ENCODE peak calls at places on chromosomes 11 and 22, in five cellular contexts. One of them, this sample, is unnamed.

GRCh38 chr11:123742778-123743177 is 1.3 kb upstream of the ZNF202 start:
- DNase-seq in fibroblast of lung: no peak
- DNase-seq in left ventricle myocardium inferior: no peak
- DNase-seq in CD4-positive, alpha-beta T cell: no peak
- DNase-seq in glutamatergic neuron: no peak
- DNase-seq in this sample: no peak

GRCh38 chr22:35977136-35977535 is 51.5 kb downstream of the RBFOX2 start:
- DNase-seq in fibroblast of lung: peak
- DNase-seq in left ventricle myocardium inferior: no peak
- DNase-seq in CD4-positive, alpha-beta T cell: no peak
- DNase-seq in glutamatergic neuron: no peak
- DNase-seq in this sample: no peak

GRCh38 chr11:2122222-2122906 is 16.8 kb downstream of the IGF2 start:
- DNase-seq in fibroblast of lung: peak
- DNase-seq in left ventricle myocardium inferior: no peak
- DNase-seq in CD4-positive, alpha-beta T cell: no peak
- DNase-seq in glutamatergic neuron: no peak
- DNase-seq in this sample: no peak

GRCh38 chr11:30990625-30991348 is 378.8 kb downstream of the DCDC1 start:
- DNase-seq in fibroblast of lung: no peak
- DNase-seq in left ventricle myocardium inferior: no peak
- DNase-seq in CD4-positive, alpha-beta T cell: no peak
- DNase-seq in glutamatergic neuron: no peak
- DNase-seq in this sample: no peak

GRCh38 chr22:17407643-17408042 is 38.4 kb downstream of the CECR2 start:
- DNase-seq in fibroblast of lung: no peak
- DNase-seq in left ventricle myocardium inferior: no peak
- DNase-seq in CD4-positive, alpha-beta T cell: no peak
- DNase-seq in glutamatergic neuron: no peak
- DNase-seq in this sample: no peak

GRCh38 chr22:36277482-36278291 is 24.8 kb downstream of the APOL1 start:
- DNase-seq in fibroblast of lung: peak
- DNase-seq in left ventricle myocardium inferior: peak
- DNase-seq in CD4-positive, alpha-beta T cell: peak
- DNase-seq in glutamatergic neuron: peak
- DNase-seq in this sample: peak

GRCh38 chr11:122751298-122752070 is 86.8 kb upstream of the CRTAM start:
- DNase-seq in fibroblast of lung: peak
- DNase-seq in left ventricle myocardium inferior: no peak
- DNase-seq in CD4-positive, alpha-beta T cell: no peak
- DNase-seq in glutamatergic neuron: peak
- DNase-seq in this sample: peak

GRCh38 chr11:78444726-78445125 is 27.1 kb upstream of the GAB2 start:
- DNase-seq in fibroblast of lung: no peak
- DNase-seq in left ventricle myocardium inferior: no peak
- DNase-seq in CD4-positive, alpha-beta T cell: no peak
- DNase-seq in glutamatergic neuron: no peak
- DNase-seq in this sample: no peak

GRCh38 chr22:43493297-43493696 is 81.5 kb downstream of the MPPED1 start:
- DNase-seq in fibroblast of lung: no peak
- DNase-seq in left ventricle myocardium inferior: no peak
- DNase-seq in CD4-positive, alpha-beta T cell: no peak
- DNase-seq in glutamatergic neuron: no peak
- DNase-seq in this sample: no peak

GRCh38 chr11:58497951-58498350 is 10.0 kb downstream of the OR5B21 start:
- DNase-seq in fibroblast of lung: no peak
- DNase-seq in left ventricle myocardium inferior: no peak
- DNase-seq in CD4-positive, alpha-beta T cell: no peak
- DNase-seq in glutamatergic neuron: no peak
- DNase-seq in this sample: no peak

GRCh38 chr11:6405837-6406236 is 13.1 kb downstream of the APBB1 start:
- DNase-seq in fibroblast of lung: no peak
- DNase-seq in left ventricle myocardium inferior: no peak
- DNase-seq in CD4-positive, alpha-beta T cell: no peak
- DNase-seq in glutamatergic neuron: no peak
- DNase-seq in this sample: no peak

GRCh38 chr11:6345356-6345755 is 25.1 kb upstream of the CAVIN3 start:
- DNase-seq in fibroblast of lung: no peak
- DNase-seq in left ventricle myocardium inferior: no peak
- DNase-seq in CD4-positive, alpha-beta T cell: no peak
- DNase-seq in glutamatergic neuron: no peak
- DNase-seq in this sample: no peak

GRCh38 chr11:14036495-14036894 is 74.0 kb downstream of the SPON1 start:
- DNase-seq in fibroblast of lung: peak
- DNase-seq in left ventricle myocardium inferior: no peak
- DNase-seq in CD4-positive, alpha-beta T cell: no peak
- DNase-seq in glutamatergic neuron: no peak
- DNase-seq in this sample: no peak

GRCh38 chr11:77188912-77189491 is 61.0 kb downstream of the MYO7A start:
- DNase-seq in fibroblast of lung: no peak
- DNase-seq in left ventricle myocardium inferior: no peak
- DNase-seq in CD4-positive, alpha-beta T cell: no peak
- DNase-seq in glutamatergic neuron: no peak
- DNase-seq in this sample: no peak

GRCh38 chr11:30414283-30414682 is 91.4 kb downstream of the ARL14EP start:
- DNase-seq in fibroblast of lung: no peak
- DNase-seq in left ventricle myocardium inferior: no peak
- DNase-seq in CD4-positive, alpha-beta T cell: no peak
- DNase-seq in glutamatergic neuron: no peak
- DNase-seq in this sample: no peak

GRCh38 chr11:122137081-122137793 is 21.2 kb upstream of the BLID start:
- DNase-seq in fibroblast of lung: peak
- DNase-seq in left ventricle myocardium inferior: no peak
- DNase-seq in CD4-positive, alpha-beta T cell: no peak
- DNase-seq in glutamatergic neuron: no peak
- DNase-seq in this sample: no peak

GRCh38 chr11:93192163-93192562 is 5.6 kb downstream of the SLC36A4 start:
- DNase-seq in fibroblast of lung: no peak
- DNase-seq in left ventricle myocardium inferior: no peak
- DNase-seq in CD4-positive, alpha-beta T cell: no peak
- DNase-seq in glutamatergic neuron: peak
- DNase-seq in this sample: peak

GRCh38 chr22:20131856-20132685 is 467 bp downstream of the ZDHHC8 start:
- DNase-seq in fibroblast of lung: no peak
- DNase-seq in left ventricle myocardium inferior: peak
- DNase-seq in CD4-positive, alpha-beta T cell: no peak
- DNase-seq in glutamatergic neuron: no peak
- DNase-seq in this sample: no peak

GRCh38 chr11:61120865-61121831 is 18.9 kb downstream of the CD5 start:
- DNase-seq in fibroblast of lung: peak
- DNase-seq in left ventricle myocardium inferior: peak
- DNase-seq in CD4-positive, alpha-beta T cell: peak
- DNase-seq in glutamatergic neuron: no peak
- DNase-seq in this sample: peak

GRCh38 chr11:2536440-2536989 is 91.7 kb downstream of the KCNQ1 start:
- DNase-seq in fibroblast of lung: no peak
- DNase-seq in left ventricle myocardium inferior: no peak
- DNase-seq in CD4-positive, alpha-beta T cell: no peak
- DNase-seq in glutamatergic neuron: peak
- DNase-seq in this sample: peak

GRCh38 chr11:12721816-12722604 is 47.8 kb downstream of the TEAD1 start:
- DNase-seq in fibroblast of lung: no peak
- DNase-seq in left ventricle myocardium inferior: no peak
- DNase-seq in CD4-positive, alpha-beta T cell: no peak
- DNase-seq in glutamatergic neuron: no peak
- DNase-seq in this sample: no peak

GRCh38 chr11:126764221-126764620 is 236.3 kb downstream of the KIRREL3 start:
- DNase-seq in fibroblast of lung: peak
- DNase-seq in left ventricle myocardium inferior: no peak
- DNase-seq in CD4-positive, alpha-beta T cell: no peak
- DNase-seq in glutamatergic neuron: no peak
- DNase-seq in this sample: no peak

GRCh38 chr11:2891291-2891690 is 5.7 kb upstream of the CDKN1C start:
- DNase-seq in fibroblast of lung: no peak
- DNase-seq in left ventricle myocardium inferior: no peak
- DNase-seq in CD4-positive, alpha-beta T cell: no peak
- DNase-seq in glutamatergic neuron: no peak
- DNase-seq in this sample: no peak

GRCh38 chr22:36454916-36455570 is 26.4 kb downstream of the TXN2 start:
- DNase-seq in fibroblast of lung: peak
- DNase-seq in left ventricle myocardium inferior: peak
- DNase-seq in CD4-positive, alpha-beta T cell: peak
- DNase-seq in glutamatergic neuron: peak
- DNase-seq in this sample: peak

GRCh38 chr11:17498058-17498457 is 21.4 kb upstream of the ABCC8 start:
- DNase-seq in fibroblast of lung: no peak
- DNase-seq in left ventricle myocardium inferior: no peak
- DNase-seq in CD4-positive, alpha-beta T cell: no peak
- DNase-seq in glutamatergic neuron: no peak
- DNase-seq in this sample: no peak

GRCh38 chr22:37162221-37163095 is 12.7 kb upstream of the IL2RB start:
- DNase-seq in fibroblast of lung: no peak
- DNase-seq in left ventricle myocardium inferior: no peak
- DNase-seq in CD4-positive, alpha-beta T cell: peak
- DNase-seq in glutamatergic neuron: no peak
- DNase-seq in this sample: no peak

GRCh38 chr11:7977251-7977917 is 9.8 kb upstream of the EIF3F start:
- DNase-seq in fibroblast of lung: peak
- DNase-seq in left ventricle myocardium inferior: no peak
- DNase-seq in CD4-positive, alpha-beta T cell: no peak
- DNase-seq in glutamatergic neuron: no peak
- DNase-seq in this sample: no peak

GRCh38 chr22:27101288-27101687 is 443.9 kb downstream of the MIAT start:
- DNase-seq in fibroblast of lung: no peak
- DNase-seq in left ventricle myocardium inferior: no peak
- DNase-seq in CD4-positive, alpha-beta T cell: no peak
- DNase-seq in glutamatergic neuron: no peak
- DNase-seq in this sample: no peak

GRCh38 chr11:44760917-44761545 is 34.3 kb downstream of the TSPAN18 start:
- DNase-seq in fibroblast of lung: peak
- DNase-seq in left ventricle myocardium inferior: no peak
- DNase-seq in CD4-positive, alpha-beta T cell: no peak
- DNase-seq in glutamatergic neuron: no peak
- DNase-seq in this sample: peak

GRCh38 chr11:102325088-102325487 is 7.8 kb downstream of the BIRC3 start:
- DNase-seq in fibroblast of lung: no peak
- DNase-seq in left ventricle myocardium inferior: no peak
- DNase-seq in CD4-positive, alpha-beta T cell: no peak
- DNase-seq in glutamatergic neuron: no peak
- DNase-seq in this sample: no peak

GRCh38 chr22:24772493-24773220 is 1.9 kb downstream of the PIWIL3 start:
- DNase-seq in fibroblast of lung: peak
- DNase-seq in left ventricle myocardium inferior: no peak
- DNase-seq in CD4-positive, alpha-beta T cell: no peak
- DNase-seq in glutamatergic neuron: peak
- DNase-seq in this sample: peak
- TF ChIP-seq CTCF in fibroblast of lung: peak
- TF ChIP-seq CTCF in left ventricle myocardium inferior: peak
- TF ChIP-seq CTCF in CD4-positive, alpha-beta T cell: no peak
- TF ChIP-seq CTCF in glutamatergic neuron: peak
- TF ChIP-seq CTCF in this sample: peak

GRCh38 chr11:395866-396265 is 1.9 kb downstream of the PKP3 start:
- DNase-seq in fibroblast of lung: no peak
- DNase-seq in left ventricle myocardium inferior: no peak
- DNase-seq in CD4-positive, alpha-beta T cell: no peak
- DNase-seq in glutamatergic neuron: no peak
- DNase-seq in this sample: no peak

GRCh38 chr11:394858-395655 is 1.0 kb downstream of the PKP3 start:
- DNase-seq in fibroblast of lung: no peak
- DNase-seq in left ventricle myocardium inferior: no peak
- DNase-seq in CD4-positive, alpha-beta T cell: no peak
- DNase-seq in glutamatergic neuron: no peak
- DNase-seq in this sample: no peak

GRCh38 chr11:396511-396947 is 2.5 kb downstream of the PKP3 start:
- DNase-seq in fibroblast of lung: peak
- DNase-seq in left ventricle myocardium inferior: no peak
- DNase-seq in CD4-positive, alpha-beta T cell: no peak
- DNase-seq in glutamatergic neuron: no peak
- DNase-seq in this sample: no peak

GRCh38 chr11:398826-399225 is 4.8 kb downstream of the PKP3 start:
- DNase-seq in fibroblast of lung: no peak
- DNase-seq in left ventricle myocardium inferior: no peak
- DNase-seq in CD4-positive, alpha-beta T cell: no peak
- DNase-seq in glutamatergic neuron: no peak
- DNase-seq in this sample: no peak

GRCh38 chr11:396948-397548 is 3.0 kb downstream of the PKP3 start:
- DNase-seq in fibroblast of lung: peak
- DNase-seq in left ventricle myocardium inferior: peak
- DNase-seq in CD4-positive, alpha-beta T cell: peak
- DNase-seq in glutamatergic neuron: no peak
- DNase-seq in this sample: peak
- TF ChIP-seq CTCF in fibroblast of lung: peak
- TF ChIP-seq CTCF in left ventricle myocardium inferior: peak
- TF ChIP-seq CTCF in CD4-positive, alpha-beta T cell: peak
- TF ChIP-seq CTCF in glutamatergic neuron: no peak
- TF ChIP-seq CTCF in this sample: peak

GRCh38 chr11:112050721-112051120 is 23.1 kb downstream of the PIH1D2 start:
- DNase-seq in fibroblast of lung: no peak
- DNase-seq in left ventricle myocardium inferior: no peak
- DNase-seq in CD4-positive, alpha-beta T cell: no peak
- DNase-seq in glutamatergic neuron: no peak
- DNase-seq in this sample: no peak

GRCh38 chr11:112042161-112042960 is 17.2 kb downstream of the DLAT start:
- DNase-seq in fibroblast of lung: peak
- DNase-seq in left ventricle myocardium inferior: no peak
- DNase-seq in CD4-positive, alpha-beta T cell: no peak
- DNase-seq in glutamatergic neuron: no peak
- DNase-seq in this sample: no peak

GRCh38 chr11:112042961-112043304 is 17.7 kb downstream of the DLAT start:
- DNase-seq in fibroblast of lung: no peak
- DNase-seq in left ventricle myocardium inferior: no peak
- DNase-seq in CD4-positive, alpha-beta T cell: no peak
- DNase-seq in glutamatergic neuron: no peak
- DNase-seq in this sample: no peak

GRCh38 chr11:112049777-112050176 is 24.0 kb downstream of the PIH1D2 start:
- DNase-seq in fibroblast of lung: no peak
- DNase-seq in left ventricle myocardium inferior: no peak
- DNase-seq in CD4-positive, alpha-beta T cell: no peak
- DNase-seq in glutamatergic neuron: no peak
- DNase-seq in this sample: no peak

GRCh38 chr11:112044961-112045360 is 19.8 kb downstream of the DLAT start:
- DNase-seq in fibroblast of lung: no peak
- DNase-seq in left ventricle myocardium inferior: no peak
- DNase-seq in CD4-positive, alpha-beta T cell: no peak
- DNase-seq in glutamatergic neuron: no peak
- DNase-seq in this sample: no peak
- TF ChIP-seq CTCF in fibroblast of lung: no peak
- TF ChIP-seq CTCF in left ventricle myocardium inferior: no peak
- TF ChIP-seq CTCF in CD4-positive, alpha-beta T cell: no peak
- TF ChIP-seq CTCF in glutamatergic neuron: no peak
- TF ChIP-seq CTCF in this sample: no peak

GRCh38 chr11:120060512-120060911 is 77.4 kb downstream of the TRIM29 start:
- DNase-seq in fibroblast of lung: no peak
- DNase-seq in left ventricle myocardium inferior: no peak
- DNase-seq in CD4-positive, alpha-beta T cell: no peak
- DNase-seq in glutamatergic neuron: no peak
- DNase-seq in this sample: no peak

GRCh38 chr11:120063686-120064340 is 74.1 kb downstream of the TRIM29 start:
- DNase-seq in fibroblast of lung: no peak
- DNase-seq in left ventricle myocardium inferior: no peak
- DNase-seq in CD4-positive, alpha-beta T cell: no peak
- DNase-seq in glutamatergic neuron: no peak
- DNase-seq in this sample: no peak

GRCh38 chr11:120062561-120062930 is 75.4 kb downstream of the TRIM29 start:
- DNase-seq in fibroblast of lung: no peak
- DNase-seq in left ventricle myocardium inferior: no peak
- DNase-seq in CD4-positive, alpha-beta T cell: no peak
- DNase-seq in glutamatergic neuron: no peak
- DNase-seq in this sample: no peak

GRCh38 chr11:120061036-120061760 is 76.7 kb downstream of the TRIM29 start:
- DNase-seq in fibroblast of lung: peak
- DNase-seq in left ventricle myocardium inferior: no peak
- DNase-seq in CD4-positive, alpha-beta T cell: no peak
- DNase-seq in glutamatergic neuron: no peak
- DNase-seq in this sample: no peak

GRCh38 chr11:120061761-120062560 is 76.0 kb downstream of the TRIM29 start:
- DNase-seq in fibroblast of lung: peak
- DNase-seq in left ventricle myocardium inferior: no peak
- DNase-seq in CD4-positive, alpha-beta T cell: no peak
- DNase-seq in glutamatergic neuron: peak
- DNase-seq in this sample: peak
- TF ChIP-seq CTCF in fibroblast of lung: no peak
- TF ChIP-seq CTCF in left ventricle myocardium inferior: no peak
- TF ChIP-seq CTCF in CD4-positive, alpha-beta T cell: no peak
- TF ChIP-seq CTCF in glutamatergic neuron: no peak
- TF ChIP-seq CTCF in this sample: no peak

This sample was measured in BE2C.